ENCODE peak calls at places on chromosomes 13 and 19, in eight cellular contexts. S is fibroblast of lung; M is Kasumi-1; T is lower lobe of right lung; P is left ventricle myocardium inferior; K is HEK293T; O is A673; I is stimulated activated CD8-positive, alpha-beta memory T cell treated with anti-CD3 and anti-CD28 coated beads, Interleukin-4, amount 100 ng/mL, for 4 hours. W is an unnamed sample.

GRCh38 chr13:113425931-113426590 is 27.2 kb downstream of the ADPRHL1 start:
- DNase-seq in S (peak), M (no peak), T (no peak), P (no peak), K (no peak), O (no peak), I (no peak), W (no peak)

GRCh38 chr13:29472317-29472961 is 123.0 kb downstream of the SLC7A1 start:
- DNase-seq in S (peak), M (peak), T (no peak), P (no peak), K (peak), O (peak), I (no peak), W (peak)

GRCh38 chr13:46964789-46965527 is 68.1 kb upstream of the HTR2A start:
- DNase-seq in S (peak), M (no peak), T (no peak), P (no peak), K (no peak), O (no peak), I (no peak), W (peak)

GRCh38 chr13:21517576-21517975 is 58.5 kb upstream of the ZDHHC20 start:
- DNase-seq in S (no peak), M (no peak), T (peak), P (no peak), K (no peak), O (no peak), I (no peak), W (no peak)

GRCh38 chr13:24040835-24041234 is 119.7 kb upstream of the SPATA13 start:
- DNase-seq in S (no peak), M (no peak), T (no peak), P (no peak), K (no peak), O (no peak), I (no peak), W (no peak)

GRCh38 chr19:31338069-31338767 is 11.0 kb downstream of the TSHZ3 start:
- DNase-seq in S (peak), M (peak), T (no peak), P (peak), K (peak), O (peak), I (no peak), W (peak)

GRCh38 chr13:99353836-99354235 is 46.6 kb upstream of the GPR183 start:
- DNase-seq in S (no peak), M (no peak), T (no peak), P (no peak), K (no peak), O (no peak), I (no peak), W (peak)

GRCh38 chr19:16377521-16377920 is 52.9 kb downstream of the KLF2 start:
- DNase-seq in S (no peak), M (no peak), T (no peak), P (no peak), K (no peak), O (no peak), I (no peak), W (no peak)

GRCh38 chr13:113411216-113412023 is 41.9 kb downstream of the ADPRHL1 start:
- DNase-seq in S (peak), M (no peak), T (peak), P (peak), K (no peak), O (no peak), I (no peak), W (peak)

GRCh38 chr13:111449041-111449440 is 128.6 kb downstream of the TEX29 start:
- DNase-seq in S (no peak), M (no peak), T (no peak), P (no peak), K (no peak), O (no peak), I (no peak), W (no peak)

W was measured in fibroblast of pulmonary artery.